ENCODE peak calls at places on chromosome 6, in seven cellular contexts. I, T, C, L, A, K and Q are unnamed samples.

GRCh38 chr6:28161410-28162079 is 19.9 kb downstream of the ZKSCAN8 start:
- DNase-seq in I (no peak), T (peak), C (peak), L (peak), A (peak), K (peak), Q (peak)

GRCh38 chr6:10582774-10583508 is 61.8 kb downstream of the GCNT2 start:
- DNase-seq in I (no peak), T (no peak), C (no peak), L (no peak), A (no peak), K (no peak), Q (no peak)

GRCh38 chr6:125749864-125750691 is 646 bp downstream of the HEY2 start:
- DNase-seq in I (no peak), T (no peak), C (no peak), L (no peak), A (no peak), K (no peak), Q (no peak)

GRCh38 chr6:2749972-2750600 is 636 bp downstream of the MYLK4 start:
- DNase-seq in I (no peak), T (peak), C (peak), L (peak), A (peak), K (peak), Q (peak)

GRCh38 chr6:111849298-111849697 is 24.0 kb downstream of the FYN start:
- DNase-seq in I (no peak), T (no peak), C (no peak), L (no peak), A (no peak), K (no peak), Q (no peak)

GRCh38 chr6:69578366-69578890 is 218.4 kb downstream of the LMBRD1 start:
- DNase-seq in I (no peak), T (no peak), C (no peak), L (no peak), A (peak), K (no peak), Q (no peak)

GRCh38 chr6:128508588-128509296 is 11.7 kb downstream of the PTPRK start:
- DNase-seq in I (peak), T (no peak), C (peak), L (no peak), A (peak), K (no peak), Q (peak)

GRCh38 chr6:24494726-24495515 is at the start of gene ALDH5A1:
- DNase-seq in I (no peak), T (peak), C (peak), L (peak), A (peak), K (peak), Q (peak)

GRCh38 chr6:20669571-20670314 is 135.5 kb downstream of the CDKAL1 start:
- DNase-seq in I (no peak), T (no peak), C (no peak), L (no peak), A (no peak), K (no peak), Q (peak)

GRCh38 chr6:106608080-106608668 is 21.1 kb downstream of the RTN4IP1 start:
- DNase-seq in I (no peak), T (no peak), C (peak), L (no peak), A (peak), K (no peak), Q (peak)

GRCh38 chr6:38638941-38639497 is 710 bp downstream of the BTBD9 start:
- DNase-seq in I (no peak), T (peak), C (peak), L (peak), A (peak), K (peak), Q (peak)

GRCh38 chr6:138052783-138053182 is 54.4 kb downstream of the PERP start:
- DNase-seq in I (no peak), T (no peak), C (no peak), L (no peak), A (peak), K (no peak), Q (no peak)

GRCh38 chr6:110102411-110102810 is 77.1 kb downstream of the WASF1 start:
- DNase-seq in I (no peak), T (no peak), C (no peak), L (no peak), A (no peak), K (no peak), Q (no peak)

GRCh38 chr6:155224031-155224451 is 39.8 kb upstream of the CLDN20 start:
- DNase-seq in I (peak), T (no peak), C (peak), L (peak), A (peak), K (no peak), Q (peak)

GRCh38 chr6:78810698-78811097 is 56.7 kb upstream of the IRAK1BP1 start:
- DNase-seq in I (peak), T (no peak), C (peak), L (no peak), A (peak), K (no peak), Q (peak)

GRCh38 chr6:69265706-69266105 is 531.1 kb downstream of the LMBRD1 start:
- DNase-seq in I (no peak), T (no peak), C (no peak), L (no peak), A (no peak), K (no peak), Q (no peak)

GRCh38 chr6:38149526-38149925 is 330.0 kb downstream of the ZFAND3 start:
- DNase-seq in I (no peak), T (no peak), C (no peak), L (no peak), A (no peak), K (no peak), Q (no peak)

GRCh38 chr6:96520851-96521115 is 823 bp upstream of the UFL1 start:
- DNase-seq in I (no peak), T (no peak), C (peak), L (no peak), A (peak), K (no peak), Q (peak)

GRCh38 chr6:156316613-156317012 is 460.6 kb upstream of the ARID1B start:
- DNase-seq in I (no peak), T (no peak), C (no peak), L (no peak), A (no peak), K (no peak), Q (no peak)

GRCh38 chr6:139483082-139483481 is 108.6 kb upstream of the CITED2 start:
- DNase-seq in I (no peak), T (no peak), C (no peak), L (no peak), A (no peak), K (no peak), Q (no peak)

GRCh38 chr6:52640170-52640569 is 30.7 kb upstream of the TMEM14A start:
- DNase-seq in I (no peak), T (no peak), C (no peak), L (no peak), A (peak), K (no peak), Q (peak)

GRCh38 chr6:161503570-161503969 is 229.7 kb upstream of the AGPAT4 start:
- DNase-seq in I (no peak), T (no peak), C (no peak), L (no peak), A (no peak), K (no peak), Q (no peak)

GRCh38 chr6:31578461-31579118 is 3.2 kb downstream of the TNF start:
- DNase-seq in I (no peak), T (no peak), C (no peak), L (no peak), A (no peak), K (no peak), Q (no peak)

GRCh38 chr6:136411453-136412354 is 122.1 kb upstream of the BCLAF1 start:
- DNase-seq in I (no peak), T (no peak), C (no peak), L (no peak), A (no peak), K (no peak), Q (no peak)

GRCh38 chr6:84789170-84789569 is 24.8 kb upstream of the TBX18 start:
- DNase-seq in I (no peak), T (no peak), C (no peak), L (no peak), A (no peak), K (no peak), Q (no peak)

GRCh38 chr6:14280006-14280510 is 162.5 kb downstream of the CD83 start:
- DNase-seq in I (no peak), T (no peak), C (no peak), L (no peak), A (no peak), K (no peak), Q (no peak)